ENCODE peak calls at places on chromosomes 11 and 22, in five cellular contexts. I is NCI-H510A treated with DMSO at 0.1 percent for 48 hours; W is CD8-positive, alpha-beta T cell; K is activated CD4-positive, CD25-positive, alpha-beta regulatory T cell; R is SW480. M is an unnamed sample.

GRCh38 chr11:3674189-3674588 is 3.0 kb upstream of the CHRNA10 start:
- DNase-seq in I (no peak), W (no peak), K (no peak), R (peak; percentile 14), M (no peak)

GRCh38 chr22:20245577-20246367 is 22.3 kb downstream of the RTN4R start:
- DNase-seq in I (no peak), W (no peak), K (no peak), R (no peak), M (no peak)

GRCh38 chr11:119907934-119908760 is 179.1 kb upstream of the NECTIN1 start:
- DNase-seq in I (no peak), W (no peak), K (no peak), R (no peak), M (no peak)

GRCh38 chr11:22928207-22928917 is 68.1 kb upstream of the CCDC179 start:
- DNase-seq in I (peak; percentile 5), W (no peak), K (no peak), R (no peak), M (no peak)

GRCh38 chr11:101880208-101880607 is 34.6 kb upstream of the CEP126 start:
- DNase-seq in I (peak; percentile 6), W (no peak), K (no peak), R (peak; percentile 46), M (no peak)

GRCh38 chr11:73312036-73312435 is 4.0 kb downstream of the ARHGEF17 start:
- DNase-seq in I (no peak), W (no peak), K (no peak), R (no peak), M (no peak)

GRCh38 chr22:48153726-48154125 is 1391.3 kb downstream of the TBC1D22A start:
- DNase-seq in I (peak; percentile 63), W (no peak), K (no peak), R (peak; percentile 36), M (no peak)

GRCh38 chr11:87597696-87598095 is 560.0 kb downstream of the TMEM135 start:
- DNase-seq in I (peak; percentile 78), W (no peak), K (no peak), R (peak; percentile 5), M (no peak)

GRCh38 chr11:36411202-36411640 is 98.9 kb downstream of the TRAF6 start:
- DNase-seq in I (no peak), W (peak; percentile 22), K (no peak), R (no peak), M (no peak)

GRCh38 chr22:30890689-30891442 is 77.7 kb downstream of the MORC2 start:
- DNase-seq in I (no peak), W (no peak), K (no peak), R (peak; percentile 20), M (no peak)

GRCh38 chr22:24370426-24370825 is 57.0 kb upstream of the ADORA2A start:
- DNase-seq in I (no peak), W (no peak), K (no peak), R (no peak), M (no peak)

GRCh38 chr11:114397349-114397982 is 2.8 kb downstream of the C11orf71 start:
- DNase-seq in I (no peak), W (no peak), K (no peak), R (no peak), M (no peak)